ENCODE peak calls at places on chromosome 2, in seven cellular contexts. U is ovary; J is MG63; P is CD8-positive, alpha-beta T cell; F is fibroblast of mammary gland; T is HAP-1; N is lung. E is an unnamed sample.

GRCh38 chr2:241793385-241793784 is 15.6 kb upstream of the NEU4 start:
- DNase-seq in T (no peak), J (no peak), N (no peak), F (no peak), P (no peak), U (no peak), E (no peak)

GRCh38 chr2:171086352-171087290 is 74.1 kb downstream of the TLK1 start:
- DNase-seq in U (no peak), N (no peak), F (peak), P (peak), J (peak), T (peak), E (peak)

GRCh38 chr2:43021791-43022500 is 204.5 kb downstream of the ZFP36L2 start:
- DNase-seq in N (no peak), U (no peak), T (no peak), J (no peak), F (no peak), P (no peak), E (peak)

GRCh38 chr2:123720760-123721159 is 304.3 kb upstream of the CNTNAP5 start:
- DNase-seq in J (no peak), T (no peak), N (no peak), F (no peak), P (no peak), U (no peak), E (no peak)

GRCh38 chr2:62452701-62453449 is 53.1 kb downstream of the TMEM17 start:
- DNase-seq in T (no peak), N (no peak), P (no peak), U (no peak), F (no peak), J (no peak), E (no peak)

GRCh38 chr2:37920570-37920969 is 4.5 kb upstream of the RMDN2 start:
- DNase-seq in N (no peak), T (no peak), P (no peak), U (no peak), F (no peak), J (no peak), E (no peak)

GRCh38 chr2:238709324-238709723 is 138.6 kb upstream of the TWIST2 start:
- DNase-seq in J (no peak), T (no peak), P (no peak), N (no peak), U (no peak), F (peak), E (peak)

GRCh38 chr2:228599297-228599696 is 417.8 kb upstream of the SPHKAP start:
- DNase-seq in T (no peak), J (no peak), U (no peak), N (no peak), F (no peak), P (no peak), E (no peak)

GRCh38 chr2:40321224-40321623 is 130.7 kb downstream of the SLC8A1 start:
- DNase-seq in T (no peak), P (no peak), F (no peak), N (no peak), U (no peak), J (no peak), E (no peak)

GRCh38 chr2:74675090-74675489 is 21.0 kb downstream of the SEMA4F start:
- DNase-seq in T (no peak), J (no peak), F (no peak), P (no peak), N (no peak), U (no peak), E (peak)

GRCh38 chr2:38716185-38716584 is 35.0 kb downstream of the SRSF7 start:
- DNase-seq in U (no peak), F (peak), T (no peak), J (no peak), P (no peak), N (peak), E (no peak)

GRCh38 chr2:47601518-47602015 is 181.4 kb upstream of the MSH6 start:
- DNase-seq in N (no peak), J (no peak), F (no peak), T (no peak), U (no peak), P (no peak), E (no peak)

GRCh38 chr2:105081006-105081701 is 43.3 kb downstream of the MRPS9 start:
- DNase-seq in P (no peak), F (no peak), N (no peak), T (peak), J (no peak), U (no peak), E (peak)

GRCh38 chr2:185255566-185255965 is 483.0 kb upstream of the FSIP2 start:
- DNase-seq in P (no peak), N (no peak), T (no peak), U (no peak), F (peak), J (no peak), E (no peak)

DNA sequence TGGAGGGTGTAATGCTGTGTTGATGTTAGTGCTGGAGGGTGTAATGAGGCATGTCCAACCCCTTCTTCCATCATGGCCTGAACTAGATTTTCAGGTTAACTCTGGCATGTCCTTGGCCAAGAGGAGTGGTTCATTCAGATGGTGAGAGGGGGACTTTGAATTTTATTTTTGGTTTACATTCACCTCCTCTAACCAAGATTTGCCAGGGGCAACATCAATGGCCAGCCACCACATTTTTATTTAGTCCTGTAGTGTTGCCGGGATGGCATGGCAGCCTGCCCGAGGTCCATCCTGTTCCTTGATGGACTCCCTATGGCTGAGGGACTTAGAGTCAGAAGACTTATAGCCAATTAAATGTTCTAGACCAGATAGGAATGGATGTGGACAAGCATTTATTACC is 484.6 kb upstream of the HS6ST1 start:
- DNase-seq in F (no peak), U (no peak), J (no peak), P (no peak), T (no peak), N (no peak), E (peak)
- H3K4me3 ChIP-seq in F (no peak), U (no peak), J (no peak), P (no peak), T (no peak), N (no peak), E (no peak)

GRCh38 chr2:222146488-222146887 is 152.3 kb downstream of the PAX3 start:
- DNase-seq in J (no peak), N (no peak), F (no peak), U (no peak), T (no peak), P (no peak), E (no peak)
- H3K4me3 ChIP-seq in J (no peak), N (no peak), F (no peak), U (no peak), T (no peak), P (no peak), E (no peak)

GRCh38 chr2:33083671-33084387 is 137.1 kb downstream of the LTBP1 start:
- DNase-seq in N (no peak), P (no peak), J (no peak), F (no peak), T (no peak), U (no peak), E (no peak)

GRCh38 chr2:33086400-33087015 is 139.8 kb downstream of the LTBP1 start:
- DNase-seq in N (no peak), P (no peak), F (peak), T (no peak), J (peak), U (no peak), E (no peak)

GRCh38 chr2:33085646-33086045 is 138.9 kb downstream of the LTBP1 start:
- DNase-seq in N (no peak), P (no peak), J (peak), U (no peak), F (peak), T (no peak), E (no peak)

GRCh38 chr2:33081691-33082090 is 134.9 kb downstream of the LTBP1 start:
- DNase-seq in N (no peak), F (no peak), U (no peak), T (no peak), P (no peak), J (no peak), E (no peak)

DNA sequence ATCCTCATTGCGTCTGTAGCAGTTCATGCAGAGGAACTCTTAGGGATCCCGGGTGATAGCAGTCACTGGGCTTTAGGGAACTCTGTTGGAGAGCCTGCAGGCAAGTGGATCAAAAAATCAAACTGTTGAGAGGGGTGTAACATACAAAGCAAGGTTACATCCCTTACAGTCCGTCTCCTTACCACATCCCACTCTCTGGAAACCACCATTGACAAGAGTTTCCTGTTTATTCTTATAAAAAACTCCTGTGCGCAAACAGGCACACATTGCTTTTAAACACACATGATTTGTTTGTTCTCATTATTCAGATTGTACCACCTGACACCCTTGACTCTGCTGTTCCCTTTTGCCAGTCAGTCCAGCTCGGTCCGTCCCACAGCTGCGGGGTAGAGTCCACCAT is 137.7 kb downstream of the LTBP1 start:
- DNase-seq in J (no peak), U (no peak), N (no peak), P (no peak), T (no peak), F (no peak), E (no peak)
- H3K4me3 ChIP-seq in J (no peak), U (no peak), N (no peak), P (no peak), T (no peak), F (no peak), E (no peak)

DNA sequence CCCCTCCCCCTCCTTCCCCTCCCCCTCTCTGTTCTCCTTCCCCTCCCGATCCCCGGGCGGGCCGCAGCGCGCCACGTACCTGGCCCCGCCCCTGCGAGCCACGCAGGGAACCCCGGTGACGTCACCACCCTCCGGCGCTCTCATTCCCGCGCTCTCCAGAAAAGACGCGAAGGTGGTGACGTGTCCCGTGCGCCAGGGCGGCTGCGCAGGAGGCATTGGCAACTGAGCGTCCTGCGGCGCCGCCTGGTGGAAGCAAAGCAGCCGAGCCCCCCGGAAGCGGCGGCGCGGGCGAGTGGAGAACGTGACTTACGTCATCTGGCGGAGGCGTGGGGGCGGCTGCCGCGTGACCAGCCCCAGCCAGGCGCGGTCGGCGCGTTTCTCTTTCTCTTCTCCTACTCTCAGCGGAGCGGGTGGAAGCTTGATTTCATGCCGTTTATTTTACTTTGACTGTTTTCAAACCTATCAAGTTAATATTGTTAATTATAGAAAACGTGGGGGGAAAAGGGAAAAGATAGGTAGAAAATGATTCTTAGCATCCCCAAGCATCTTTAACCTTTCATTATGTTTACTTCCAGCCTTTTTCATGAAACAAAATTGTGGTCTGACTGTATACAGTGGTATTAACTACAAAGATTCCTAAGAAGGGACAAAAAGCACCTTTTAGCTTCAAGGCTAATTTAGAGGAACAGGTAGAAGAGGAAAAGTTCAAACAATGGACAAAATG is 48.1 kb downstream of the C2orf42 start:
- DNase-seq in F (peak), U (peak), T (peak), N (peak), J (peak), P (peak), E (peak)
- H3K4me3 ChIP-seq in F (peak), U (peak), T (peak), N (no peak), J (peak), P (peak), E (peak)

GRCh38 chr2:219912530-219912929 is 285.1 kb downstream of the SLC4A3 start:
- DNase-seq in T (no peak), F (peak), J (peak), U (peak), P (no peak), N (no peak), E (no peak)
- H3K4me3 ChIP-seq in T (no peak), F (no peak), J (no peak), U (no peak), P (no peak), N (no peak), E (no peak)

GRCh38 chr2:288002-288742 is at the start of gene ALKAL2:
- DNase-seq in P (no peak), N (no peak), T (no peak), U (peak), J (peak), F (no peak), E (peak)

GRCh38 chr2:287471-287885 is 413 bp downstream of the ALKAL2 start:
- DNase-seq in P (no peak), F (peak), J (peak), T (no peak), N (no peak), U (peak), E (peak)

GRCh38 chr2:289362-290089 is 1.6 kb upstream of the ALKAL2 start:
- DNase-seq in J (no peak), U (peak), P (no peak), N (no peak), F (peak), T (no peak), E (peak)

GRCh38 chr2:288743-289361 is 961 bp upstream of the ALKAL2 start:
- DNase-seq in J (no peak), T (no peak), N (no peak), F (no peak), U (peak), P (no peak), E (peak)

DNA sequence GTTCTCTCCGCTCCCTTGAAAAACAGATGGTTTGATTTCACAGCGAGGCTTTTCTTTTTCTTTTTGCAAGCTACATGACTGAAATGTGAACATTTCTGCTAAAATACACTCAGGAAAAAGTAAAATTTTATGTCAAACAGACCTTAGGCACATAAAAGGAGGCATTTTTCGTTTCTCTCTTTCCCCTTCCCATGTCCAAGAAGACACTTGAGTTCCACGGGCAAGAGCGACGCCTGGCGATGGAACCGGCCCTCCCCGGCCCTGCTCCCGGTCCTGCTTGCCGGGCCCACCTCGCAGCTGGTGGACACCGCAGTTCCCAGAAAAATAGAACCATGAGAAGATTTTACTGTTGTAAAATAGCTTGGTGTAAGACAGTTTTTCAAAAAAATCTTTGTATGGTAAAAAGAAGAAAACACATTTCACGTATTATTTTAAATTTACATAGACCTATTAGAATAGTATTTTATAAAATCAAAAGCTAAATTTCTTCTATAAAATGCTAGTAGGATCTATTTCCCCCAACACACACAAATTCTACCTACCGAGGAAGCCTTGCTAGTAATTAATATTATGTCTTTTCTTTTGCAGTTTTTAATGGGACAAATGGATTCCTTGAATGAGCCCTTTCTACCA is 2.3 kb upstream of the ALKAL2 start:
- DNase-seq in J (peak), T (peak), U (peak), N (peak), F (peak), P (peak), E (peak)
- H3K4me3 ChIP-seq in J (peak), T (peak), U (peak), N (peak), F (peak), P (peak), E (peak)

DNA sequence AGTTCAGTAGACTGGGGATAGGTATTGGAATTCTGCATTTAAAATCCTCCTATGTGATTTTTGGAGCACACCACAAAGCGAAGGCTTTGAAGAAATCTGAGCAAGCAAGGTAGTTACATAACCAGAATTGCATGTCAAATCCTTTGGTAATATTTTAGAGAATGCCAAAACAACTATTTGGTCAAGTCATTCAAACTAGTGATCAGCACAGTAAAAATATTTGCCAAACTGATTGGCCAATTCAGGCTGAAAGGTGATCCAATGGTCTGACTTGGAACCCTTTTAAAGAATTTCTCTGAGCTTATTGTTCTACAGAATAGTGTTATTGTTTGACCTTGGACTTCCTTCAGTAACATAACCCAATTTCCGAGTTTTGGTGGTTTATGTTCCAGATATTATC is 214.2 kb upstream of the ETAA1 start:
- DNase-seq in F (no peak), U (no peak), T (no peak), P (no peak), J (no peak), N (no peak), E (no peak)
- H3K4me3 ChIP-seq in F (no peak), U (no peak), T (no peak), P (no peak), J (no peak), N (no peak), E (no peak)

E was measured in endodermal cell.